ENCODE peak calls at places on chromosomes 5 and 9, in six cellular contexts. One of them, this sample, is unnamed.

GRCh38 chr9:107548298-107549142 is 59.0 kb upstream of the KLF4 start:
- DNase-seq in K562: no peak
- DNase-seq in GM12891: no peak
- DNase-seq in HepG2: peak
- DNase-seq in H1: no peak
- DNase-seq in GM12878: no peak
- DNase-seq in this sample: no peak

GRCh38 chr5:177086918-177087706 is 397 bp downstream of the FGFR4 start:
- DNase-seq in K562: peak
- DNase-seq in GM12891: peak
- DNase-seq in HepG2: peak
- DNase-seq in H1: peak
- DNase-seq in GM12878: peak
- DNase-seq in this sample: peak

GRCh38 chr5:150481972-150482406 is 25.9 kb upstream of the NDST1 start:
- DNase-seq in K562: peak
- DNase-seq in GM12891: no peak
- DNase-seq in HepG2: no peak
- DNase-seq in H1: no peak
- DNase-seq in GM12878: no peak
- DNase-seq in this sample: no peak

GRCh38 chr9:124800306-124801259 is 23.6 kb downstream of the OLFML2A start:
- DNase-seq in K562: no peak
- DNase-seq in GM12891: peak
- DNase-seq in HepG2: no peak
- DNase-seq in H1: no peak
- DNase-seq in GM12878: no peak
- DNase-seq in this sample: no peak

GRCh38 chr5:78638423-78638822 is 10.1 kb downstream of the LHFPL2 start:
- DNase-seq in K562: no peak
- DNase-seq in GM12891: no peak
- DNase-seq in HepG2: peak
- DNase-seq in H1: no peak
- DNase-seq in GM12878: no peak
- DNase-seq in this sample: no peak

GRCh38 chr9:93601063-93601462 is 24.7 kb downstream of the PHF2 start:
- DNase-seq in K562: no peak
- DNase-seq in GM12891: no peak
- DNase-seq in HepG2: no peak
- DNase-seq in H1: peak
- DNase-seq in GM12878: no peak
- DNase-seq in this sample: no peak

GRCh38 chr5:56569576-56569975 is 245.8 kb upstream of the MAP3K1 start:
- DNase-seq in K562: no peak
- DNase-seq in GM12891: no peak
- DNase-seq in HepG2: no peak
- DNase-seq in H1: no peak
- DNase-seq in GM12878: no peak
- DNase-seq in this sample: no peak

GRCh38 chr9:110180713-110181434 is 27.1 kb downstream of the C9orf152 start:
- DNase-seq in K562: no peak
- DNase-seq in GM12891: no peak
- DNase-seq in HepG2: peak
- DNase-seq in H1: no peak
- DNase-seq in GM12878: no peak
- DNase-seq in this sample: no peak

GRCh38 chr5:175803736-175804480 is 67.5 kb upstream of the CPLX2 start:
- DNase-seq in K562: no peak
- DNase-seq in GM12891: no peak
- DNase-seq in HepG2: no peak
- DNase-seq in H1: no peak
- DNase-seq in GM12878: no peak
- DNase-seq in this sample: no peak

GRCh38 chr9:34179528-34180138 is 790 bp downstream of the UBAP1 start:
- DNase-seq in K562: peak
- DNase-seq in GM12891: peak
- DNase-seq in HepG2: no peak
- DNase-seq in H1: no peak
- DNase-seq in GM12878: no peak
- DNase-seq in this sample: peak

GRCh38 chr9:40914772-40915659 is 213.5 kb downstream of the FOXD4L6 start:
- DNase-seq in K562: no peak
- DNase-seq in GM12891: no peak
- DNase-seq in HepG2: no peak
- DNase-seq in H1: no peak
- DNase-seq in GM12878: no peak
- DNase-seq in this sample: no peak

GRCh38 chr9:16870606-16871357 is at the start of gene BNC2:
- DNase-seq in K562: no peak
- DNase-seq in GM12891: peak
- DNase-seq in HepG2: no peak
- DNase-seq in H1: peak
- DNase-seq in GM12878: no peak
- DNase-seq in this sample: peak

GRCh38 chr9:109507421-109507838 is 9.3 kb upstream of the PTPN3 start:
- DNase-seq in K562: no peak
- DNase-seq in GM12891: no peak
- DNase-seq in HepG2: peak
- DNase-seq in H1: no peak
- DNase-seq in GM12878: no peak
- DNase-seq in this sample: no peak

GRCh38 chr5:100004969-100005368 is 530.2 kb upstream of the FAM174A start:
- DNase-seq in K562: no peak
- DNase-seq in GM12891: no peak
- DNase-seq in HepG2: no peak
- DNase-seq in H1: no peak
- DNase-seq in GM12878: no peak
- DNase-seq in this sample: no peak

GRCh38 chr9:109453210-109453842 is 44.8 kb downstream of the PTPN3 start:
- DNase-seq in K562: no peak
- DNase-seq in GM12891: no peak
- DNase-seq in HepG2: no peak
- DNase-seq in H1: no peak
- DNase-seq in GM12878: no peak
- DNase-seq in this sample: no peak

GRCh38 chr9:36276840-36277239 is 18.6 kb upstream of the GNE start:
- DNase-seq in K562: no peak
- DNase-seq in GM12891: no peak
- DNase-seq in HepG2: peak
- DNase-seq in H1: no peak
- DNase-seq in GM12878: no peak
- DNase-seq in this sample: no peak

GRCh38 chr9:33463151-33463550 is 10.6 kb downstream of the NOL6 start:
- DNase-seq in K562: no peak
- DNase-seq in GM12891: peak
- DNase-seq in HepG2: no peak
- DNase-seq in H1: no peak
- DNase-seq in GM12878: no peak
- DNase-seq in this sample: peak

GRCh38 chr5:101278917-101279316 is 375.8 kb upstream of the ST8SIA4 start:
- DNase-seq in K562: no peak
- DNase-seq in GM12891: no peak
- DNase-seq in HepG2: no peak
- DNase-seq in H1: no peak
- DNase-seq in GM12878: no peak
- DNase-seq in this sample: no peak

GRCh38 chr5:956178-956761 is 52.3 kb upstream of the NKD2 start:
- DNase-seq in K562: no peak
- DNase-seq in GM12891: no peak
- DNase-seq in HepG2: no peak
- DNase-seq in H1: peak
- DNase-seq in GM12878: no peak
- DNase-seq in this sample: no peak

GRCh38 chr9:77896269-77897245 is 135.1 kb downstream of the GNAQ start:
- DNase-seq in K562: no peak
- DNase-seq in GM12891: no peak
- DNase-seq in HepG2: no peak
- DNase-seq in H1: no peak
- DNase-seq in GM12878: no peak
- DNase-seq in this sample: no peak

GRCh38 chr5:92909545-92909962 is 671.5 kb downstream of the NR2F1-AS1 start:
- DNase-seq in K562: no peak
- DNase-seq in GM12891: no peak
- DNase-seq in HepG2: peak
- DNase-seq in H1: peak
- DNase-seq in GM12878: no peak
- DNase-seq in this sample: no peak

GRCh38 chr5:110038297-110038997 is 348.7 kb downstream of the MAN2A1 start:
- DNase-seq in K562: no peak
- DNase-seq in GM12891: no peak
- DNase-seq in HepG2: no peak
- DNase-seq in H1: no peak
- DNase-seq in GM12878: no peak
- DNase-seq in this sample: no peak

GRCh38 chr9:86259557-86259956 is at the start of gene C9orf153:
- DNase-seq in K562: no peak
- DNase-seq in GM12891: no peak
- DNase-seq in HepG2: no peak
- DNase-seq in H1: no peak
- DNase-seq in GM12878: no peak
- DNase-seq in this sample: no peak

GRCh38 chr5:67375606-67376005 is 179.0 kb upstream of the CD180 start:
- DNase-seq in K562: peak
- DNase-seq in GM12891: no peak
- DNase-seq in HepG2: no peak
- DNase-seq in H1: no peak
- DNase-seq in GM12878: no peak
- DNase-seq in this sample: no peak

GRCh38 chr5:170523129-170523497 is 19.3 kb downstream of the KCNIP1 start:
- DNase-seq in K562: no peak
- DNase-seq in GM12891: no peak
- DNase-seq in HepG2: no peak
- DNase-seq in H1: no peak
- DNase-seq in GM12878: no peak
- DNase-seq in this sample: no peak

GRCh38 chr5:142813208-142813607 is 43.0 kb downstream of the ARHGAP26 start:
- DNase-seq in K562: no peak
- DNase-seq in GM12891: no peak
- DNase-seq in HepG2: no peak
- DNase-seq in H1: no peak
- DNase-seq in GM12878: no peak
- DNase-seq in this sample: no peak

GRCh38 chr5:9324348-9325056 is 221.4 kb downstream of the SEMA5A start:
- DNase-seq in K562: no peak
- DNase-seq in GM12891: no peak
- DNase-seq in HepG2: no peak
- DNase-seq in H1: no peak
- DNase-seq in GM12878: no peak
- DNase-seq in this sample: no peak

GRCh38 chr5:42015681-42016080 is 90.6 kb downstream of the FBXO4 start:
- DNase-seq in K562: no peak
- DNase-seq in GM12891: no peak
- DNase-seq in HepG2: no peak
- DNase-seq in H1: no peak
- DNase-seq in GM12878: no peak
- DNase-seq in this sample: no peak

GRCh38 chr5:42015254-42015653 is 90.2 kb downstream of the FBXO4 start:
- DNase-seq in K562: no peak
- DNase-seq in GM12891: no peak
- DNase-seq in HepG2: no peak
- DNase-seq in H1: no peak
- DNase-seq in GM12878: no peak
- DNase-seq in this sample: no peak

DNA sequence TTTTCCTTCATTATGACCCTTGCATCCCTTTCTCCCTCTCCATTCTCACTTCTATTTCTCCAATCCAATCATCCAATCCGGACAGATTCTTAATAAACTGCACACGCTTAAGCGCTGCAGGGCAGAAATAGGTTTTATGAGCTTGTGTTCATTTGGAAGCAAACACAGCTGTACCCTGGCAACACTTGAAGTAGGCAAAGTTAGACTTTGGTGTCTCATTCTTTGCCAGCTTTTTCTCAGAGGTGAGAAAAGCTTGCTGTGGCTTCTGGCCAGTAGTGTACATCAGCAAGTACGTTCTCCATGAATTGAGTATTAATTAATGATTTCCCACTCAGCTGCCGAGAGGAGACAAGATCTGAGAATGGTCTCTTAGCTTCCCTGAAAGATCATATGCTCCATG is 88.5 kb downstream of the FBXO4 start:
- DNase-seq in K562: no peak
- DNase-seq in GM12891: no peak
- DNase-seq in HepG2: no peak
- DNase-seq in H1: no peak
- DNase-seq in GM12878: no peak
- DNase-seq in this sample: no peak
- TF ChIP-seq POLR2AphosphoS5 in K562: no peak
- TF ChIP-seq POLR2AphosphoS5 in GM12891: no peak
- TF ChIP-seq POLR2AphosphoS5 in HepG2: no peak
- TF ChIP-seq POLR2AphosphoS5 in H1: no peak
- TF ChIP-seq POLR2AphosphoS5 in GM12878: no peak
- TF ChIP-seq POLR2AphosphoS5 in this sample: no peak

GRCh38 chr5:126780165-126780827 is 3.4 kb downstream of the LMNB1 start:
- DNase-seq in K562: peak
- DNase-seq in GM12891: no peak
- DNase-seq in HepG2: peak
- DNase-seq in H1: no peak
- DNase-seq in GM12878: no peak
- DNase-seq in this sample: no peak

GRCh38 chr5:126776499-126777256 is at the start of gene LMNB1:
- DNase-seq in K562: peak
- DNase-seq in GM12891: peak
- DNase-seq in HepG2: peak
- DNase-seq in H1: peak
- DNase-seq in GM12878: peak
- DNase-seq in this sample: peak

GRCh38 chr5:126777257-126777973 is 479 bp downstream of the LMNB1 start:
- DNase-seq in K562: peak
- DNase-seq in GM12891: no peak
- DNase-seq in HepG2: peak
- DNase-seq in H1: no peak
- DNase-seq in GM12878: no peak
- DNase-seq in this sample: no peak

GRCh38 chr5:126778675-126779403 is 1.9 kb downstream of the LMNB1 start:
- DNase-seq in K562: no peak
- DNase-seq in GM12891: no peak
- DNase-seq in HepG2: no peak
- DNase-seq in H1: no peak
- DNase-seq in GM12878: no peak
- DNase-seq in this sample: no peak

GRCh38 chr5:126777974-126778674 is 1.2 kb downstream of the LMNB1 start:
- DNase-seq in K562: peak
- DNase-seq in GM12891: peak
- DNase-seq in HepG2: peak
- DNase-seq in H1: peak
- DNase-seq in GM12878: peak
- DNase-seq in this sample: peak
- TF ChIP-seq POLR2A in K562: peak
- TF ChIP-seq POLR2A in GM12891: peak
- TF ChIP-seq POLR2A in HepG2: peak
- TF ChIP-seq POLR2A in H1: peak
- TF ChIP-seq POLR2A in GM12878: peak
- TF ChIP-seq POLR2A in this sample: peak

GRCh38 chr9:131676431-131676972 is 63.4 kb downstream of the RAPGEF1 start:
- DNase-seq in K562: no peak
- DNase-seq in GM12891: no peak
- DNase-seq in HepG2: no peak
- DNase-seq in H1: no peak
- DNase-seq in GM12878: peak
- DNase-seq in this sample: no peak
- TF ChIP-seq TAF1 in K562: no peak
- TF ChIP-seq TAF1 in GM12891: no peak
- TF ChIP-seq TAF1 in HepG2: no peak
- TF ChIP-seq TAF1 in H1: no peak
- TF ChIP-seq TAF1 in GM12878: peak
- TF ChIP-seq TAF1 in this sample: no peak

GRCh38 chr5:61631438-61631941 is 299.4 kb downstream of the ZSWIM6 start:
- DNase-seq in K562: no peak
- DNase-seq in GM12891: no peak
- DNase-seq in HepG2: no peak
- DNase-seq in H1: no peak
- DNase-seq in GM12878: no peak
- DNase-seq in this sample: no peak
- TF ChIP-seq POLR2AphosphoS5 in K562: no peak
- TF ChIP-seq POLR2AphosphoS5 in GM12891: no peak
- TF ChIP-seq POLR2AphosphoS5 in HepG2: no peak
- TF ChIP-seq POLR2AphosphoS5 in H1: no peak
- TF ChIP-seq POLR2AphosphoS5 in GM12878: no peak
- TF ChIP-seq POLR2AphosphoS5 in this sample: no peak